ENCODE peak calls at places on chromosome 18, in four cellular contexts. Y is neural crest cell, O is foreskin fibroblast, I is upper lobe of right lung. R is an unnamed sample.

GRCh38 chr18:51074605-51075004 is 44.6 kb downstream of the SMAD4 start:
- DNase-seq in Y (no peak), O (no peak), I (no peak), R (no peak)

GRCh38 chr18:12973562-12974213 is 17.5 kb upstream of the CEP192 start:
- DNase-seq in Y (no peak), O (no peak), I (no peak), R (no peak)

GRCh38 chr18:57970356-57971095 is 73.5 kb upstream of the NEDD4L start:
- DNase-seq in Y (peak; percentile 4), O (no peak), I (no peak), R (no peak)

GRCh38 chr18:34339155-34339554 is 114.4 kb upstream of the NOL4 start:
- DNase-seq in Y (no peak), O (no peak), I (no peak), R (no peak)

GRCh38 chr18:3420919-3421279 is 29.1 kb upstream of the TGIF1 start:
- DNase-seq in Y (no peak), O (no peak), I (no peak), R (no peak)

GRCh38 chr18:27413495-27414401 is 228.6 kb upstream of the CHST9 start:
- DNase-seq in Y (no peak), O (no peak), I (no peak), R (peak; percentile 63)

GRCh38 chr18:10035306-10035991 is 121.6 kb downstream of the VAPA start:
- DNase-seq in Y (no peak), O (no peak), I (peak; percentile 81), R (no peak)

GRCh38 chr18:74498712-74499629 is 2.8 kb downstream of the CNDP2 start:
- DNase-seq in Y (no peak), O (no peak), I (peak; percentile 90), R (no peak)

GRCh38 chr18:51711298-51711889 is 513.9 kb upstream of the MEX3C start:
- DNase-seq in Y (no peak), O (no peak), I (no peak), R (no peak)

GRCh38 chr18:42446195-42446594 is 491.2 kb downstream of the PIK3C3 start:
- DNase-seq in Y (no peak), O (peak; percentile 1), I (no peak), R (peak; percentile 67)

GRCh38 chr18:46502444-46502843 is 154.6 kb downstream of the LOXHD1 start:
- DNase-seq in Y (peak; percentile 45), O (no peak), I (no peak), R (peak; percentile 6)

GRCh38 chr18:3177902-3178687 is 41.7 kb downstream of the MYOM1 start:
- DNase-seq in Y (no peak), O (no peak), I (peak; percentile 67), R (peak; percentile 21)

R was measured in fibroblast of pulmonary artery.